ENCODE peak calls at places on chromosomes 4 and X, in five cellular contexts. G is NAMALWA; T is activated naive CD4-positive, alpha-beta T cell treated with anti-CD3 and anti-CD28 coated beads, Interleukin-2, amount 50 U/mL, for 16 hours; H is H54; W is astrocyte of the spinal cord. B is an unnamed sample.

GRCh38 chr4:127771535-127772275 is 10.4 kb upstream of the HSPA4L start:
- DNase-seq in W (no peak), T (no peak), G (no peak), H (no peak), B (no peak)

GRCh38 chrX:113892891-113893290 is 691.0 kb upstream of the HTR2C start:
- DNase-seq in W (no peak), G (no peak), H (no peak), T (no peak), B (no peak)

GRCh38 chr4:8819421-8820177 is 52.0 kb downstream of the HMX1 start:
- DNase-seq in W (no peak), H (no peak), G (no peak), T (no peak), B (no peak)

GRCh38 chr4:122218762-122219161 is 66.6 kb downstream of the BLTP1 start:
- DNase-seq in T (no peak), G (peak), W (peak), H (no peak), B (peak)

GRCh38 chrX:128616933-128617332 is 564.7 kb upstream of the ACTRT1 start:
- DNase-seq in W (no peak), G (no peak), T (no peak), H (no peak), B (no peak)

GRCh38 chr4:2511645-2512131 is 24.8 kb upstream of the FAM193A start:
- DNase-seq in H (no peak), W (no peak), G (no peak), T (no peak), B (no peak)

GRCh38 chr4:108931926-108932325 is 169.1 kb upstream of the ETNPPL start:
- DNase-seq in G (no peak), W (no peak), H (no peak), T (no peak), B (no peak)

GRCh38 chr4:71130827-71131603 is 137.6 kb downstream of the DCK start:
- DNase-seq in H (no peak), G (no peak), T (no peak), W (peak), B (peak)

GRCh38 chrX:154516655-154517100 is 646 bp upstream of the FAM3A start:
- DNase-seq in W (peak), T (no peak), G (peak), H (no peak), B (peak)

GRCh38 chr4:108287834-108288413 is 119.2 kb upstream of the LEF1 start:
- DNase-seq in T (no peak), W (no peak), G (no peak), H (no peak), B (no peak)

GRCh38 chr4:8877780-8878040 is 6.1 kb upstream of the HMX1 start:
- DNase-seq in H (no peak), W (no peak), G (no peak), T (no peak), B (no peak)

B was measured in fibroblast of pulmonary artery.